ENCODE peak calls at places on chromosomes 11 and 22, in eight cellular contexts. One of them, this sample, is unnamed.

GRCh38 chr11:11445441-11446185 is 92.6 kb upstream of the CSNK2A3 start:
- DNase-seq in transverse colon: no peak
- DNase-seq in astrocyte of the cerebellum: no peak
- DNase-seq in lung: no peak
- DNase-seq in IMR-90: no peak
- DNase-seq in AG09319: no peak
- DNase-seq in Caco-2: no peak
- DNase-seq in Panc1: no peak
- DNase-seq in this sample: no peak

GRCh38 chr11:81331611-81332205 is 1402.0 kb downstream of the FAM181B start:
- DNase-seq in Caco-2: no peak
- DNase-seq in astrocyte of the cerebellum: no peak
- DNase-seq in transverse colon: no peak
- DNase-seq in AG09319: no peak
- DNase-seq in lung: no peak
- DNase-seq in IMR-90: no peak
- DNase-seq in Panc1: no peak
- DNase-seq in this sample: peak; percentile 1

GRCh38 chr11:110093407-110094297 is 460 bp downstream of the ZC3H12C start:
- DNase-seq in AG09319: no peak
- DNase-seq in Caco-2: peak; percentile 70
- DNase-seq in Panc1: no peak
- DNase-seq in IMR-90: peak; percentile 51
- DNase-seq in lung: peak; percentile 35
- DNase-seq in transverse colon: peak; percentile 61
- DNase-seq in astrocyte of the cerebellum: peak; percentile 48
- DNase-seq in this sample: no peak

GRCh38 chr11:70713988-70714665 is 315.8 kb downstream of the CTTN start:
- DNase-seq in astrocyte of the cerebellum: no peak
- DNase-seq in Caco-2: no peak
- DNase-seq in IMR-90: no peak
- DNase-seq in transverse colon: no peak
- DNase-seq in AG09319: no peak
- DNase-seq in lung: no peak
- DNase-seq in Panc1: no peak
- DNase-seq in this sample: no peak

GRCh38 chr11:29310016-29310415 is 706.8 kb downstream of the KCNA4 start:
- DNase-seq in astrocyte of the cerebellum: peak; percentile 50
- DNase-seq in Caco-2: no peak
- DNase-seq in lung: no peak
- DNase-seq in transverse colon: no peak
- DNase-seq in AG09319: no peak
- DNase-seq in IMR-90: peak; percentile 95
- DNase-seq in Panc1: no peak
- DNase-seq in this sample: no peak

GRCh38 chr11:74429205-74429604 is 31.0 kb upstream of the PGM2L1 start:
- DNase-seq in astrocyte of the cerebellum: no peak
- DNase-seq in AG09319: no peak
- DNase-seq in Caco-2: no peak
- DNase-seq in transverse colon: no peak
- DNase-seq in lung: no peak
- DNase-seq in IMR-90: no peak
- DNase-seq in Panc1: no peak
- DNase-seq in this sample: no peak

GRCh38 chr22:38017272-38017920 is 33.0 kb upstream of the SOX10 start:
- DNase-seq in astrocyte of the cerebellum: no peak
- DNase-seq in lung: peak; percentile 53
- DNase-seq in IMR-90: peak; percentile 52
- DNase-seq in Panc1: no peak
- DNase-seq in Caco-2: no peak
- DNase-seq in transverse colon: peak; percentile 75
- DNase-seq in AG09319: peak; percentile 54
- DNase-seq in this sample: no peak

GRCh38 chr11:69003866-69004311 is 9.2 kb downstream of the MRGPRF start:
- DNase-seq in IMR-90: no peak
- DNase-seq in Panc1: no peak
- DNase-seq in lung: no peak
- DNase-seq in Caco-2: peak; percentile 36
- DNase-seq in transverse colon: no peak
- DNase-seq in AG09319: no peak
- DNase-seq in astrocyte of the cerebellum: no peak
- DNase-seq in this sample: no peak

GRCh38 chr22:49026476-49027121 is 801.1 kb downstream of the BRD1 start:
- DNase-seq in lung: no peak
- DNase-seq in AG09319: no peak
- DNase-seq in Caco-2: no peak
- DNase-seq in IMR-90: no peak
- DNase-seq in transverse colon: no peak
- DNase-seq in Panc1: no peak
- DNase-seq in astrocyte of the cerebellum: no peak
- DNase-seq in this sample: no peak

GRCh38 chr22:18987765-18988164 is 51.7 kb upstream of the PRODH start:
- DNase-seq in Panc1: no peak
- DNase-seq in transverse colon: no peak
- DNase-seq in Caco-2: peak; percentile 70
- DNase-seq in astrocyte of the cerebellum: no peak
- DNase-seq in IMR-90: no peak
- DNase-seq in AG09319: no peak
- DNase-seq in lung: no peak
- DNase-seq in this sample: no peak
- TF ChIP-seq CTCF in Panc1: no peak
- TF ChIP-seq CTCF in transverse colon: no peak
- TF ChIP-seq CTCF in Caco-2: peak; percentile 74
- TF ChIP-seq CTCF in astrocyte of the cerebellum: peak; percentile 54
- TF ChIP-seq CTCF in IMR-90: peak; percentile 25
- TF ChIP-seq CTCF in AG09319: peak; percentile 2
- TF ChIP-seq CTCF in lung: no peak
- TF ChIP-seq CTCF in this sample: peak; percentile 31

GRCh38 chr11:117616979-117617378 is 180.0 kb downstream of the DSCAML1 start:
- DNase-seq in Caco-2: no peak
- DNase-seq in Panc1: no peak
- DNase-seq in astrocyte of the cerebellum: no peak
- DNase-seq in AG09319: no peak
- DNase-seq in transverse colon: no peak
- DNase-seq in IMR-90: no peak
- DNase-seq in lung: no peak
- DNase-seq in this sample: no peak

GRCh38 chr11:117618273-117618672 is 178.7 kb downstream of the DSCAML1 start:
- DNase-seq in lung: no peak
- DNase-seq in Panc1: no peak
- DNase-seq in transverse colon: no peak
- DNase-seq in astrocyte of the cerebellum: no peak
- DNase-seq in IMR-90: no peak
- DNase-seq in AG09319: no peak
- DNase-seq in Caco-2: no peak
- DNase-seq in this sample: no peak

GRCh38 chr11:117612111-117612510 is 184.9 kb downstream of the DSCAML1 start:
- DNase-seq in astrocyte of the cerebellum: no peak
- DNase-seq in lung: no peak
- DNase-seq in Panc1: no peak
- DNase-seq in AG09319: no peak
- DNase-seq in Caco-2: no peak
- DNase-seq in transverse colon: no peak
- DNase-seq in IMR-90: no peak
- DNase-seq in this sample: no peak

GRCh38 chr11:117613521-117613920 is 183.5 kb downstream of the DSCAML1 start:
- DNase-seq in astrocyte of the cerebellum: no peak
- DNase-seq in AG09319: no peak
- DNase-seq in transverse colon: no peak
- DNase-seq in Panc1: no peak
- DNase-seq in Caco-2: no peak
- DNase-seq in IMR-90: no peak
- DNase-seq in lung: no peak
- DNase-seq in this sample: no peak

DNA sequence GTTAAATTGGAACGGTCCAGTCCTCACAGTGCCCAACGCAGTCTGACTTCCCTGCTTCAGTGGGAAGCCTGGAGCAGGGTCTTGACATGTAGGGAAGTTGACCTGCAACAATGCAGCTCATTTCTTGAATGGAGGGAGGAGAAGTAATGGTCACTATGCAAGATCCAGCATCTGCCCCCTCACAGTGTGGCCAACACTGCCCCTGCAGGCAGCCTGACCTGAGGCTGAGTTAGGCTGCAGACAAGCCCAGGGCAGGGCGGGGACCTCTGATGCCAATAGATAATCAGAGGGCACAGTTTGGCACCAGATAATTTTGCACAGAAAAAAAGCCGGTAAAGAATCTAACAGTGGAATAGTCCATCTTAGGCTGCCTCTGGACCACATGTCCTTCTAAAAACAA is 182.3 kb downstream of the DSCAML1 start:
- DNase-seq in IMR-90: no peak
- DNase-seq in Caco-2: no peak
- DNase-seq in lung: no peak
- DNase-seq in transverse colon: no peak
- DNase-seq in AG09319: no peak
- DNase-seq in Panc1: no peak
- DNase-seq in astrocyte of the cerebellum: no peak
- DNase-seq in this sample: no peak
- TF ChIP-seq CTCF in IMR-90: no peak
- TF ChIP-seq CTCF in Caco-2: peak; percentile 61
- TF ChIP-seq CTCF in lung: no peak
- TF ChIP-seq CTCF in transverse colon: no peak
- TF ChIP-seq CTCF in AG09319: no peak
- TF ChIP-seq CTCF in Panc1: no peak
- TF ChIP-seq CTCF in astrocyte of the cerebellum: peak; percentile 7
- TF ChIP-seq CTCF in this sample: peak; percentile 32

DNA sequence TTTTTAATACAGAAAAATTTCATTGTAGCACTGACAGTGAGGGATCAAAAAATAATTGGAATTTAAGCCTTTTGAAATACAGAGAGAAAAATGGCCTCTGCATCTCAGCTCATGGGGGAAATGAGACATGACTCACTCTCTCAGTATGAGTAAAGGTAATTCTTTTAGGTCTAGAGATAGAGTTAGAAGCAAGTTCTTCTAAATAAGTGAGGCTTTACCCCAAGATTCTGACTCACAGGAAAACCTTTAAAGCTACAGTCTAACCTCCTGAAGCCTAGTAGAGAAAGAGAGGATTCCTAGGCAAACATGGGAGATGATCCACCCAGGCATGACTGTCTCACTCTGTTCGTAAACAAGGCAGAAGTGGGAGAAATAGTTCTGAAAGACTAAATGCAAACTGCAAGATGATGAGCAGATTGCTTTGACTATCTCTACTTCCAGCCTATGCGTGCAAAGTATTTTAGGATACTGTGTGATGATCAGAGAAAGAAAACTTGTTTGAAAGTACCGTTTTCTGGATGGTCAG is 1003.3 kb upstream of the CCDC90B start:
- DNase-seq in Caco-2: no peak
- DNase-seq in lung: no peak
- DNase-seq in Panc1: no peak
- DNase-seq in IMR-90: peak; percentile 78
- DNase-seq in astrocyte of the cerebellum: peak; percentile 12
- DNase-seq in AG09319: no peak
- DNase-seq in transverse colon: no peak
- DNase-seq in this sample: no peak
- TF ChIP-seq CTCF in Caco-2: no peak
- TF ChIP-seq CTCF in lung: no peak
- TF ChIP-seq CTCF in Panc1: no peak
- TF ChIP-seq CTCF in IMR-90: no peak
- TF ChIP-seq CTCF in astrocyte of the cerebellum: no peak
- TF ChIP-seq CTCF in AG09319: no peak
- TF ChIP-seq CTCF in transverse colon: no peak
- TF ChIP-seq CTCF in this sample: no peak

GRCh38 chr11:46117842-46118241 is 3.4 kb downstream of the PHF21A start:
- DNase-seq in transverse colon: no peak
- DNase-seq in Panc1: no peak
- DNase-seq in lung: no peak
- DNase-seq in AG09319: no peak
- DNase-seq in Caco-2: no peak
- DNase-seq in IMR-90: no peak
- DNase-seq in astrocyte of the cerebellum: no peak
- DNase-seq in this sample: no peak
- TF ChIP-seq CTCF in transverse colon: no peak
- TF ChIP-seq CTCF in Panc1: peak; percentile 67
- TF ChIP-seq CTCF in lung: no peak
- TF ChIP-seq CTCF in AG09319: peak; percentile 28
- TF ChIP-seq CTCF in Caco-2: peak; percentile 12
- TF ChIP-seq CTCF in IMR-90: peak; percentile 32
- TF ChIP-seq CTCF in astrocyte of the cerebellum: no peak
- TF ChIP-seq CTCF in this sample: peak; percentile 9

GRCh38 chr22:35656284-35656752 is 8.1 kb downstream of the APOL6 start:
- DNase-seq in lung: no peak
- DNase-seq in Caco-2: peak; percentile 62
- DNase-seq in Panc1: no peak
- DNase-seq in transverse colon: no peak
- DNase-seq in IMR-90: no peak
- DNase-seq in astrocyte of the cerebellum: no peak
- DNase-seq in AG09319: no peak
- DNase-seq in this sample: no peak
- TF ChIP-seq CTCF in lung: no peak
- TF ChIP-seq CTCF in Caco-2: no peak
- TF ChIP-seq CTCF in Panc1: no peak
- TF ChIP-seq CTCF in transverse colon: no peak
- TF ChIP-seq CTCF in IMR-90: no peak
- TF ChIP-seq CTCF in astrocyte of the cerebellum: no peak
- TF ChIP-seq CTCF in AG09319: no peak
- TF ChIP-seq CTCF in this sample: no peak

DNA sequence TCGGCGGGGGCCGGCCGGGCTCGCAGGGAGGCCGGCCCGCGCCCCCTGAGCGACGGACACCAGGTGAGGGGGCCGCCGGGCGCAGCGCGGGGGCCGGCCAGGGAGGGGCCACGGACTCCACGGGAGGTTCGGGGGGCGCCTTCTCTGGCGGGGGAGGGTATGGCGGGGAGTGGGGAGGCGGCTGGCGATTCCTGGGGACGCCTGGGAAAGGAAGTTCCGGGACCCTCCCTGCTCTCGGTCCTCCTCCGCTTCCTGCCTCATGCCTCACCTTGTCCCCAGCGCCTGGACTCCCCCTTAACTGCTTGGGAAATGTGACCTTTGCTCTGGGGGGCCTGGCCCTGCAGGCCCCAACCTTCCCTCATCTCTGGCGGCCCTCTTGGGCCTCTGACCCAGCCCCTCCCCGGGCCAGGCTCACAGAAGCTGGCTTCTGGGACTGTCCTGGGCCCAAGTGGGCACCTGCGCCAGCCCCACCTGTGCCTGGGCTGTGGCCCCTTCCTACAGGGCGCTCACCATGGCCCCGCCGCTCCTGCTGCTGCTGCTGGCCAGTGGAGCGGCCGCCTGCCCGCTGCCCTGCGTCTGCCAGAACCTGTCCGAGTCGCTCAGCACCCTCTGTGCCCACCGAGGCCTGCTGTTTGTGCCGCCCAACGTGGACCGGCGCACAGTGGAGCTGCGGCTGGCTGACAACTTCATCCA is 516 bp downstream of the LRFN4 start:
- DNase-seq in Panc1: no peak
- DNase-seq in transverse colon: no peak
- DNase-seq in AG09319: no peak
- DNase-seq in Caco-2: no peak
- DNase-seq in astrocyte of the cerebellum: no peak
- DNase-seq in lung: no peak
- DNase-seq in IMR-90: no peak
- DNase-seq in this sample: no peak
- TF ChIP-seq CTCF in Panc1: no peak
- TF ChIP-seq CTCF in transverse colon: no peak
- TF ChIP-seq CTCF in AG09319: no peak
- TF ChIP-seq CTCF in Caco-2: no peak
- TF ChIP-seq CTCF in astrocyte of the cerebellum: no peak
- TF ChIP-seq CTCF in lung: no peak
- TF ChIP-seq CTCF in IMR-90: no peak
- TF ChIP-seq CTCF in this sample: no peak

This sample was measured in LNCaP clone FGC.